ENCODE peak calls at places on chromosome 20, in seven cellular contexts. One of them, this sample, is unnamed.

GRCh38 chr20:34891166-34892062 is 15.0 kb downstream of the ACSS2 start:
- DNase-seq in psoas muscle: no peak
- DNase-seq in GM10248: no peak
- DNase-seq in kidney epithelial cell: no peak
- DNase-seq in neural crest cell: no peak
- DNase-seq in HFFc6: peak
- DNase-seq in brain microvascular endothelial cell: peak
- DNase-seq in this sample: no peak

GRCh38 chr20:18272451-18272850 is 15.9 kb upstream of the ZNF133 start:
- DNase-seq in kidney epithelial cell: no peak
- DNase-seq in brain microvascular endothelial cell: peak
- DNase-seq in GM10248: no peak
- DNase-seq in psoas muscle: peak
- DNase-seq in HFFc6: peak
- DNase-seq in neural crest cell: no peak
- DNase-seq in this sample: no peak

GRCh38 chr20:37404461-37404881 is 58.5 kb downstream of the SRC start:
- DNase-seq in HFFc6: no peak
- DNase-seq in GM10248: no peak
- DNase-seq in kidney epithelial cell: no peak
- DNase-seq in psoas muscle: no peak
- DNase-seq in neural crest cell: no peak
- DNase-seq in brain microvascular endothelial cell: no peak
- DNase-seq in this sample: no peak

GRCh38 chr20:9025643-9026042 is 43.2 kb upstream of the PLCB4 start:
- DNase-seq in brain microvascular endothelial cell: peak
- DNase-seq in neural crest cell: no peak
- DNase-seq in HFFc6: peak
- DNase-seq in kidney epithelial cell: peak
- DNase-seq in psoas muscle: no peak
- DNase-seq in GM10248: no peak
- DNase-seq in this sample: no peak

GRCh38 chr20:25540273-25540672 is 45.1 kb downstream of the NINL start:
- DNase-seq in GM10248: peak
- DNase-seq in psoas muscle: no peak
- DNase-seq in brain microvascular endothelial cell: no peak
- DNase-seq in HFFc6: peak
- DNase-seq in neural crest cell: no peak
- DNase-seq in kidney epithelial cell: no peak
- DNase-seq in this sample: no peak

GRCh38 chr20:24027229-24027628 is 38.6 kb upstream of the GGTLC1 start:
- DNase-seq in neural crest cell: no peak
- DNase-seq in brain microvascular endothelial cell: peak
- DNase-seq in GM10248: no peak
- DNase-seq in kidney epithelial cell: no peak
- DNase-seq in psoas muscle: peak
- DNase-seq in HFFc6: no peak
- DNase-seq in this sample: no peak

GRCh38 chr20:54133434-54134427 is 40.1 kb downstream of the CYP24A1 start:
- DNase-seq in HFFc6: no peak
- DNase-seq in GM10248: no peak
- DNase-seq in neural crest cell: no peak
- DNase-seq in kidney epithelial cell: peak
- DNase-seq in psoas muscle: no peak
- DNase-seq in brain microvascular endothelial cell: no peak
- DNase-seq in this sample: no peak

GRCh38 chr20:3800878-3801260 is 4.8 kb downstream of the CDC25B start:
- DNase-seq in brain microvascular endothelial cell: no peak
- DNase-seq in GM10248: no peak
- DNase-seq in psoas muscle: no peak
- DNase-seq in kidney epithelial cell: no peak
- DNase-seq in HFFc6: no peak
- DNase-seq in neural crest cell: no peak
- DNase-seq in this sample: no peak

GRCh38 chr20:43736588-43737091 is 9.8 kb upstream of the GTSF1L start:
- DNase-seq in psoas muscle: no peak
- DNase-seq in HFFc6: no peak
- DNase-seq in GM10248: peak
- DNase-seq in brain microvascular endothelial cell: no peak
- DNase-seq in neural crest cell: no peak
- DNase-seq in kidney epithelial cell: no peak
- DNase-seq in this sample: no peak

GRCh38 chr20:36063916-36064660 is 90.5 kb upstream of the EPB41L1 start:
- DNase-seq in GM10248: no peak
- DNase-seq in brain microvascular endothelial cell: no peak
- DNase-seq in kidney epithelial cell: no peak
- DNase-seq in neural crest cell: no peak
- DNase-seq in psoas muscle: no peak
- DNase-seq in HFFc6: no peak
- DNase-seq in this sample: no peak

GRCh38 chr20:57928181-57928967 is 218.6 kb upstream of the PMEPA1 start:
- DNase-seq in GM10248: no peak
- DNase-seq in HFFc6: peak
- DNase-seq in psoas muscle: no peak
- DNase-seq in kidney epithelial cell: no peak
- DNase-seq in neural crest cell: no peak
- DNase-seq in brain microvascular endothelial cell: peak
- DNase-seq in this sample: no peak

GRCh38 chr20:45343445-45343866 is 4.8 kb downstream of the SDC4 start:
- DNase-seq in kidney epithelial cell: no peak
- DNase-seq in HFFc6: no peak
- DNase-seq in brain microvascular endothelial cell: no peak
- DNase-seq in GM10248: no peak
- DNase-seq in psoas muscle: no peak
- DNase-seq in neural crest cell: no peak
- DNase-seq in this sample: no peak

GRCh38 chr20:37313546-37314091 is 24.2 kb downstream of the MANBAL start:
- DNase-seq in psoas muscle: no peak
- DNase-seq in kidney epithelial cell: no peak
- DNase-seq in neural crest cell: no peak
- DNase-seq in HFFc6: no peak
- DNase-seq in GM10248: no peak
- DNase-seq in brain microvascular endothelial cell: no peak
- DNase-seq in this sample: no peak

GRCh38 chr20:36645998-36646397 is at the start of gene SLA2:
- DNase-seq in HFFc6: no peak
- DNase-seq in brain microvascular endothelial cell: no peak
- DNase-seq in kidney epithelial cell: no peak
- DNase-seq in GM10248: peak
- DNase-seq in neural crest cell: no peak
- DNase-seq in psoas muscle: no peak
- DNase-seq in this sample: no peak

GRCh38 chr20:31566658-31567379 is 38.3 kb upstream of the ID1 start:
- DNase-seq in brain microvascular endothelial cell: no peak
- DNase-seq in HFFc6: no peak
- DNase-seq in GM10248: no peak
- DNase-seq in psoas muscle: no peak
- DNase-seq in neural crest cell: no peak
- DNase-seq in kidney epithelial cell: no peak
- DNase-seq in this sample: no peak

GRCh38 chr20:23165307-23165750 is 79.2 kb upstream of the CD93 start:
- DNase-seq in kidney epithelial cell: no peak
- DNase-seq in HFFc6: no peak
- DNase-seq in GM10248: no peak
- DNase-seq in psoas muscle: no peak
- DNase-seq in neural crest cell: no peak
- DNase-seq in brain microvascular endothelial cell: no peak
- DNase-seq in this sample: no peak

GRCh38 chr20:48697845-48698491 is 129.8 kb downstream of the PREX1 start:
- DNase-seq in kidney epithelial cell: peak
- DNase-seq in HFFc6: peak
- DNase-seq in GM10248: no peak
- DNase-seq in neural crest cell: no peak
- DNase-seq in psoas muscle: peak
- DNase-seq in brain microvascular endothelial cell: peak
- DNase-seq in this sample: no peak

GRCh38 chr20:17854307-17854903 is 114.2 kb downstream of the SNX5 start:
- DNase-seq in neural crest cell: peak
- DNase-seq in psoas muscle: no peak
- DNase-seq in brain microvascular endothelial cell: peak
- DNase-seq in GM10248: no peak
- DNase-seq in HFFc6: no peak
- DNase-seq in kidney epithelial cell: no peak
- DNase-seq in this sample: no peak

GRCh38 chr20:32577023-32577422 is 8.1 kb downstream of the NOL4L start:
- DNase-seq in GM10248: no peak
- DNase-seq in psoas muscle: no peak
- DNase-seq in neural crest cell: no peak
- DNase-seq in brain microvascular endothelial cell: no peak
- DNase-seq in kidney epithelial cell: no peak
- DNase-seq in HFFc6: no peak
- DNase-seq in this sample: no peak

GRCh38 chr20:25220810-25221591 is 25.5 kb downstream of the ENTPD6 start:
- DNase-seq in psoas muscle: no peak
- DNase-seq in brain microvascular endothelial cell: no peak
- DNase-seq in neural crest cell: no peak
- DNase-seq in HFFc6: no peak
- DNase-seq in kidney epithelial cell: no peak
- DNase-seq in GM10248: no peak
- DNase-seq in this sample: no peak

GRCh38 chr20:58014628-58015315 is 213.7 kb downstream of the ANKRD60 start:
- DNase-seq in kidney epithelial cell: peak
- DNase-seq in GM10248: no peak
- DNase-seq in neural crest cell: no peak
- DNase-seq in psoas muscle: no peak
- DNase-seq in HFFc6: no peak
- DNase-seq in brain microvascular endothelial cell: no peak
- DNase-seq in this sample: no peak

GRCh38 chr20:6008254-6008653 is 45.6 kb downstream of the LRRN4 start:
- DNase-seq in neural crest cell: no peak
- DNase-seq in kidney epithelial cell: peak
- DNase-seq in HFFc6: peak
- DNase-seq in GM10248: no peak
- DNase-seq in psoas muscle: peak
- DNase-seq in brain microvascular endothelial cell: peak
- DNase-seq in this sample: no peak

GRCh38 chr20:31608256-31608980 is 3.3 kb downstream of the ID1 start:
- DNase-seq in brain microvascular endothelial cell: no peak
- DNase-seq in kidney epithelial cell: peak
- DNase-seq in GM10248: no peak
- DNase-seq in HFFc6: peak
- DNase-seq in psoas muscle: peak
- DNase-seq in neural crest cell: no peak
- DNase-seq in this sample: no peak

GRCh38 chr20:37430778-37431460 is 85.0 kb downstream of the SRC start:
- DNase-seq in psoas muscle: no peak
- DNase-seq in kidney epithelial cell: no peak
- DNase-seq in HFFc6: no peak
- DNase-seq in neural crest cell: no peak
- DNase-seq in brain microvascular endothelial cell: no peak
- DNase-seq in GM10248: no peak
- DNase-seq in this sample: no peak

GRCh38 chr20:37833172-37833915 is 69.6 kb upstream of the VSTM2L start:
- DNase-seq in psoas muscle: no peak
- DNase-seq in neural crest cell: no peak
- DNase-seq in GM10248: no peak
- DNase-seq in brain microvascular endothelial cell: no peak
- DNase-seq in kidney epithelial cell: no peak
- DNase-seq in HFFc6: no peak
- DNase-seq in this sample: no peak

DNA sequence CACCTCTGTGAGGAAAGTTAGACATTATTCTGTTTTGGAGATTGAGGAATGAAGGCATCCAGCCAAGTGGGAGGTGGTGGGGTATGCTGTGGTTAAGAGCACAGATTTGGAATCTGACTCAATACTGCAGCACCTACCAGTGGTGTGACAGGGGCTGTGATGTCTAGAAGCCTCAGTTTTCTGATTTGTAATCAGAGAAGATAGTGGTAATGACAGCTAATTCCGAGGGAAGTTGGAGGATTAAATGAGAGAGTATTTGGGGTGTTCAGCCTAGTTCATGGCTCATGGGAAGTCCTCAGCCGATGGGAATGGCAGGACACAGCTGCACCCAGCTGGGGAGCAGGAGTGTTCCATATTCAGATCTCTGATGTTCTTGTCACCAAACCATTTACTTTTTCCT is 9.2 kb downstream of the SLC9A8 start:
- DNase-seq in GM10248: no peak
- DNase-seq in brain microvascular endothelial cell: peak
- DNase-seq in neural crest cell: no peak
- DNase-seq in psoas muscle: no peak
- DNase-seq in kidney epithelial cell: peak
- DNase-seq in HFFc6: peak
- DNase-seq in this sample: no peak
- TF ChIP-seq CTCF in GM10248: peak
- TF ChIP-seq CTCF in brain microvascular endothelial cell: peak
- TF ChIP-seq CTCF in neural crest cell: no peak
- TF ChIP-seq CTCF in psoas muscle: peak
- TF ChIP-seq CTCF in kidney epithelial cell: peak
- TF ChIP-seq CTCF in HFFc6: no peak
- TF ChIP-seq CTCF in this sample: no peak

GRCh38 chr20:59222239-59222981 is 58.8 kb downstream of the ZNF831 start:
- DNase-seq in psoas muscle: peak
- DNase-seq in kidney epithelial cell: peak
- DNase-seq in HFFc6: peak
- DNase-seq in GM10248: peak
- DNase-seq in brain microvascular endothelial cell: peak
- DNase-seq in neural crest cell: peak
- DNase-seq in this sample: peak
- TF ChIP-seq CTCF in psoas muscle: peak
- TF ChIP-seq CTCF in kidney epithelial cell: peak
- TF ChIP-seq CTCF in HFFc6: peak
- TF ChIP-seq CTCF in GM10248: peak
- TF ChIP-seq CTCF in brain microvascular endothelial cell: peak
- TF ChIP-seq CTCF in neural crest cell: peak
- TF ChIP-seq CTCF in this sample: peak

GRCh38 chr20:50642288-50642803 is 49.0 kb downstream of the RIPOR3 start:
- DNase-seq in GM10248: no peak
- DNase-seq in HFFc6: no peak
- DNase-seq in neural crest cell: no peak
- DNase-seq in brain microvascular endothelial cell: no peak
- DNase-seq in psoas muscle: no peak
- DNase-seq in kidney epithelial cell: no peak
- DNase-seq in this sample: no peak

GRCh38 chr20:50648651-50649050 is 42.7 kb downstream of the RIPOR3 start:
- DNase-seq in GM10248: no peak
- DNase-seq in brain microvascular endothelial cell: no peak
- DNase-seq in HFFc6: no peak
- DNase-seq in neural crest cell: no peak
- DNase-seq in kidney epithelial cell: no peak
- DNase-seq in psoas muscle: no peak
- DNase-seq in this sample: no peak

GRCh38 chr20:50645253-50646068 is 45.9 kb downstream of the RIPOR3 start:
- DNase-seq in psoas muscle: peak
- DNase-seq in GM10248: no peak
- DNase-seq in HFFc6: peak
- DNase-seq in neural crest cell: no peak
- DNase-seq in kidney epithelial cell: peak
- DNase-seq in brain microvascular endothelial cell: peak
- DNase-seq in this sample: no peak

GRCh38 chr20:50649587-50649986 is 41.8 kb downstream of the RIPOR3 start:
- DNase-seq in brain microvascular endothelial cell: no peak
- DNase-seq in psoas muscle: peak
- DNase-seq in kidney epithelial cell: no peak
- DNase-seq in GM10248: no peak
- DNase-seq in neural crest cell: no peak
- DNase-seq in HFFc6: no peak
- DNase-seq in this sample: no peak

GRCh38 chr20:50646483-50646996 is 44.8 kb downstream of the RIPOR3 start:
- DNase-seq in psoas muscle: no peak
- DNase-seq in neural crest cell: no peak
- DNase-seq in HFFc6: no peak
- DNase-seq in GM10248: no peak
- DNase-seq in kidney epithelial cell: no peak
- DNase-seq in brain microvascular endothelial cell: no peak
- DNase-seq in this sample: no peak
- TF ChIP-seq CTCF in psoas muscle: peak
- TF ChIP-seq CTCF in neural crest cell: peak
- TF ChIP-seq CTCF in HFFc6: peak
- TF ChIP-seq CTCF in GM10248: no peak
- TF ChIP-seq CTCF in kidney epithelial cell: peak
- TF ChIP-seq CTCF in brain microvascular endothelial cell: peak
- TF ChIP-seq CTCF in this sample: no peak

GRCh38 chr20:11965602-11966001 is 47.9 kb downstream of the BTBD3 start:
- DNase-seq in neural crest cell: no peak
- DNase-seq in psoas muscle: no peak
- DNase-seq in HFFc6: no peak
- DNase-seq in brain microvascular endothelial cell: no peak
- DNase-seq in kidney epithelial cell: no peak
- DNase-seq in GM10248: no peak
- DNase-seq in this sample: no peak
- TF ChIP-seq CTCF in neural crest cell: no peak
- TF ChIP-seq CTCF in psoas muscle: no peak
- TF ChIP-seq CTCF in HFFc6: peak
- TF ChIP-seq CTCF in brain microvascular endothelial cell: peak
- TF ChIP-seq CTCF in kidney epithelial cell: no peak
- TF ChIP-seq CTCF in GM10248: no peak
- TF ChIP-seq CTCF in this sample: no peak

This sample was measured in activated B cell treated with CpG ODN at 0.5 μM for 24 hours.